ENCODE peak calls at places on chromosomes 6 and 20, in four cellular contexts. M, R, W and T are unnamed samples.

GRCh38 chr20:60583741-60584140 is 625.5 kb downstream of the CDH26 start:
- DNase-seq in M (no peak), R (no peak), W (no peak), T (no peak)

GRCh38 chr20:59724457-59725366 is 120.4 kb downstream of the PHACTR3 start:
- DNase-seq in M (no peak), R (no peak), W (no peak), T (no peak)

GRCh38 chr6:107800564-107801164 is 23.4 kb downstream of the SCML4 start:
- DNase-seq in M (no peak), R (no peak), W (no peak), T (no peak)

GRCh38 chr6:45998524-45998923 is 17.1 kb downstream of the CLIC5 start:
- DNase-seq in M (no peak), R (no peak), W (no peak), T (no peak)

GRCh38 chr6:156748504-156748903 is 28.7 kb upstream of the ARID1B start:
- DNase-seq in M (no peak), R (no peak), W (no peak), T (no peak)

GRCh38 chr20:25227317-25227831 is 20.5 kb upstream of the PYGB start:
- DNase-seq in M (no peak), R (no peak), W (peak), T (no peak)

GRCh38 chr20:18686696-18687095 is 98.8 kb downstream of the DTD1 start:
- DNase-seq in M (no peak), R (no peak), W (no peak), T (no peak)

GRCh38 chr6:138404666-138405337 is 779 bp downstream of the HEBP2 start:
- DNase-seq in M (no peak), R (no peak), W (peak), T (peak)

GRCh38 chr6:156866181-156866862 is 89.1 kb downstream of the ARID1B start:
- DNase-seq in M (no peak), R (no peak), W (peak), T (no peak)

GRCh38 chr6:84581494-84582259 is 182.7 kb downstream of the TBX18 start:
- DNase-seq in M (no peak), R (peak), W (no peak), T (no peak)
- TF ChIP-seq SPI1 in M (no peak), R (no peak), W (no peak), T (no peak)

DNA sequence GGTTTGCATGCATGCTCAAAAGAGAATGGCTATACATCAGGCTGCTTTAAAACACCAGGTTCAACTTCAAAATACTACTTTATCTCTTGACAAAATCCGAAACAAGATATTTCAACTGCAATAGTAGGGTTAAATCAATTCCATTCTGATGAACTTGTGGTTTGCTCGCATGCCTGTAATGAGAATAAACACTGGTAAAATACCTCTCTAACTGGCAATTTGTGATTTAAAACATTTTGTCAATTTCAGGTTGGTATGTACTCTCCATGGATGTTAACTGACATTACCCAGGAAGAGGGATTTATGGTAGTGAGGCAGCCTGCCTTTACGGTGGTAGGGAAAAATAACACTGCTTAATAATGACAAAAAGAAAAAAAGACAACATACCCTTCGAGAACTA is 74.4 kb downstream of the MBOAT1 start:
- DNase-seq in M (no peak), R (no peak), W (no peak), T (no peak)
- TF ChIP-seq SPI1 in M (no peak), R (no peak), W (no peak), T (no peak)

GRCh38 chr6:81475646-81476045 is 276.8 kb downstream of the TENT5A start:
- DNase-seq in M (no peak), R (no peak), W (no peak), T (no peak)
- TF ChIP-seq SPI1 in M (no peak), R (no peak), W (no peak), T (no peak)

DNA sequence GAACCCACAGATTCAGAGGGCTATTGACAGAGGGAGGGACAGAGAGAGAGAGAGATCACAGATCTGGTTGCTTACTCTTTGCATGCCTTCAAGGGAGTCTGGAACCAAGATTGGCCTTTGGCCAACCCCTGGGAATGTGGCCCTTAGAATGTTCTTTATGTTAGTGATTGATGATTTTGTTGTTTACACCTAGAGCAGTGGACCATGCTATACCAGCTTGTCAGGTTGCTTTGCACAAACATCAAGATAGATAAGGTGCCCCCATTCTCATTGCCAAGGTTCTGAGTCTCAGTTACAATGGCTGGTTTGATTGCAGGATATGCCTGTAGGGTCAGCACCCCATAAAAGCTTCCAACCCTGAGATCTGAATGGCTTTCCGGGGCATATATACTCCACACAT is 53.5 kb upstream of the SLC2A12 start:
- DNase-seq in M (no peak), R (no peak), W (no peak), T (no peak)
- TF ChIP-seq SPI1 in M (no peak), R (no peak), W (no peak), T (no peak)

GRCh38 chr6:112443666-112444065 is 96.5 kb downstream of the RFPL4B start:
- DNase-seq in M (no peak), R (no peak), W (no peak), T (no peak)
- TF ChIP-seq SPI1 in M (no peak), R (no peak), W (no peak), T (no peak)